ENCODE peak calls at places on chromosomes 12 and 14, in five cellular contexts. P, U, I, J and T are unnamed samples.

GRCh38 chr14:103401223-103402214 is 16.3 kb downstream of the MARK3 start:
- DNase-seq in J (no peak), I (peak), U (no peak), P (peak), T (no peak)

GRCh38 chr12:19938031-19938430 is 430.3 kb upstream of the PDE3A start:
- DNase-seq in J (no peak), P (no peak), I (no peak), U (no peak), T (no peak)

GRCh38 chr12:51482808-51483532 is 58.3 kb downstream of the SLC4A8 start:
- DNase-seq in U (no peak), J (no peak), I (no peak), P (no peak), T (no peak)

GRCh38 chr12:14394317-14395058 is 29.0 kb downstream of the ATF7IP start:
- DNase-seq in U (peak), J (peak), I (peak), P (peak), T (no peak)

GRCh38 chr12:19528750-19529149 is 89.5 kb downstream of the AEBP2 start:
- DNase-seq in I (no peak), J (no peak), P (no peak), U (no peak), T (no peak)

GRCh38 chr14:69901113-69901951 is 22.1 kb downstream of the SMOC1 start:
- DNase-seq in I (peak), U (no peak), P (no peak), J (no peak), T (no peak)

GRCh38 chr14:76856769-76857168 is 30.6 kb downstream of the LRRC74A start:
- DNase-seq in J (no peak), I (no peak), U (no peak), P (no peak), T (no peak)

GRCh38 chr12:130633771-130634170 is 82.3 kb downstream of the RIMBP2 start:
- DNase-seq in P (no peak), I (peak), U (peak), J (no peak), T (no peak)

GRCh38 chr14:45868377-45868776 is 615.4 kb upstream of the MIS18BP1 start:
- DNase-seq in J (peak), I (peak), P (no peak), U (no peak), T (no peak)

GRCh38 chr12:11765817-11766794 is 116.6 kb downstream of the ETV6 start:
- DNase-seq in U (no peak), J (peak), P (peak), I (no peak), T (no peak)

GRCh38 chr12:53236443-53237111 is 4.6 kb upstream of the RARG start:
- DNase-seq in J (no peak), P (no peak), U (no peak), I (no peak), T (no peak)

GRCh38 chr14:35444104-35444503 is 39.6 kb upstream of the NFKBIA start:
- DNase-seq in J (no peak), P (no peak), U (no peak), I (no peak), T (no peak)

GRCh38 chr12:80230068-80230467 is 130.7 kb downstream of the OTOGL start:
- DNase-seq in I (no peak), U (no peak), J (no peak), P (no peak), T (no peak)

GRCh38 chr12:64796205-64796845 is 28.1 kb upstream of the TBC1D30 start:
- DNase-seq in P (peak), U (peak), I (peak), J (peak), T (peak)

GRCh38 chr14:68667313-68667791 is 125.5 kb downstream of the ZFP36L1 start:
- DNase-seq in I (no peak), U (no peak), J (no peak), P (no peak), T (no peak)

GRCh38 chr12:2284321-2284813 is 231.6 kb downstream of the CACNA1C start:
- DNase-seq in U (no peak), P (no peak), J (no peak), I (no peak), T (no peak)

GRCh38 chr12:131918311-131919050 is 10.6 kb upstream of the PUS1 start:
- DNase-seq in J (no peak), P (no peak), U (peak), I (no peak), T (no peak)

GRCh38 chr12:123388218-123388947 is 4.5 kb downstream of the KMT5A start:
- DNase-seq in P (no peak), U (peak), I (peak), J (peak), T (no peak)

GRCh38 chr12:23895792-23896218 is 53.7 kb downstream of the SOX5 start:
- DNase-seq in J (no peak), U (no peak), I (peak), P (no peak), T (no peak)

GRCh38 chr12:20188930-20189653 is 179.2 kb upstream of the PDE3A start:
- DNase-seq in U (no peak), P (no peak), J (no peak), I (no peak), T (no peak)

GRCh38 chr12:101564912-101565311 is 29.9 kb upstream of the MYBPC1 start:
- DNase-seq in P (no peak), U (no peak), I (no peak), J (no peak), T (no peak)

GRCh38 chr12:65656904-65657351 is 167.4 kb upstream of the HMGA2 start:
- DNase-seq in U (no peak), J (no peak), P (peak), I (peak), T (peak)

GRCh38 chr12:12167847-12168246 is 97.1 kb downstream of the BCL2L14 start:
- DNase-seq in U (no peak), P (no peak), I (no peak), J (no peak), T (no peak)

GRCh38 chr12:96034631-96035282 is 630 bp downstream of the LTA4H start:
- DNase-seq in J (no peak), P (no peak), I (peak), U (peak), T (no peak)

GRCh38 chr14:75088566-75089373 is 19.3 kb downstream of the ZC2HC1C start:
- DNase-seq in U (peak), P (peak), I (peak), J (peak), T (no peak)

GRCh38 chr12:83346333-83346732 is 659.6 kb downstream of the TMTC2 start:
- DNase-seq in J (no peak), U (no peak), I (no peak), P (no peak), T (no peak)

GRCh38 chr12:104547239-104547638 is 90.5 kb downstream of the CHST11 start:
- DNase-seq in J (no peak), P (no peak), U (no peak), I (peak), T (no peak)

GRCh38 chr12:51590347-51591019 is 550 bp upstream of the SCN8A start:
- DNase-seq in I (peak), P (peak), J (peak), U (peak), T (peak)

GRCh38 chr14:22570132-22570949 is 18.7 kb downstream of the DAD1 start:
- DNase-seq in U (peak), P (no peak), J (peak), I (peak), T (peak)
- TF ChIP-seq CTCF in U (peak), P (peak), J (peak), I (peak), T (peak)

DNA sequence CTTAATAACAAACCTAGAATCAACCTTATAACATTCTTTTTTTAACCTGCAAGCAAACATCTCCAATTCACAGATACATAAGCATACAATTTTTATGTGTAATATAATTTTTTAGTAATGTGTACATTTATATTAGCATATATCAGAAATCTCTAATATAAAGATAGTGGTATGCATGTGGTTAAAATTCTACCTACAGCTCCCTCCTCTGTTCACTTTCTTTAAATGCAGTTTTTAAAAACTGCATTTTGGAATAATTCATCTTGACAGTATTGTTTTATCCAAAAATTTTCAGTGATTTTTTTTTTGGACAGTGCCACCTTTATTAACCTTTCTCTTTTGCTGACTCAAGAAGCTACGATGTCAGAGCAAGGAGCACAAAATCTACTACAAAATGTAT is 13.2 kb upstream of the RXYLT1 start:
- DNase-seq in I (no peak), J (no peak), U (no peak), P (no peak), T (no peak)
- TF ChIP-seq CTCF in I (no peak), J (peak), U (no peak), P (no peak), T (peak)

GRCh38 chr14:37638599-37638998 is 43.2 kb downstream of the TTC6 start:
- DNase-seq in P (no peak), J (no peak), I (no peak), U (no peak), T (no peak)
- TF ChIP-seq CTCF in P (no peak), J (no peak), I (no peak), U (no peak), T (no peak)

GRCh38 chr14:100902295-100902694 is 1.2 kb downstream of the RTL1 start:
- DNase-seq in U (no peak), I (no peak), J (peak), P (no peak), T (no peak)
- TF ChIP-seq CTCF in U (no peak), I (no peak), J (no peak), P (peak), T (no peak)

GRCh38 chr14:44662250-44662891 is 155.3 kb upstream of the FSCB start:
- DNase-seq in U (no peak), P (no peak), J (no peak), I (no peak), T (no peak)

GRCh38 chr14:44652640-44653039 is 145.6 kb upstream of the FSCB start:
- DNase-seq in I (no peak), P (no peak), U (no peak), J (no peak), T (no peak)

GRCh38 chr14:44657153-44657552 is 150.1 kb upstream of the FSCB start:
- DNase-seq in J (no peak), I (no peak), P (no peak), U (no peak), T (no peak)

GRCh38 chr14:44658389-44658696 is 151.3 kb upstream of the FSCB start:
- DNase-seq in J (no peak), P (no peak), U (no peak), I (no peak), T (no peak)

GRCh38 chr14:44657688-44658388 is 150.8 kb upstream of the FSCB start:
- DNase-seq in I (peak), J (no peak), P (no peak), U (no peak), T (no peak)
- TF ChIP-seq CTCF in I (peak), J (peak), P (peak), U (peak), T (peak)

GRCh38 chr12:110908377-110909136 is 11.8 kb downstream of the MYL2 start:
- DNase-seq in I (peak), P (no peak), J (no peak), U (no peak), T (no peak)

GRCh38 chr12:110907583-110907982 is 12.8 kb downstream of the MYL2 start:
- DNase-seq in I (no peak), J (no peak), U (no peak), P (no peak), T (no peak)

GRCh38 chr12:110906985-110907384 is 13.4 kb downstream of the MYL2 start:
- DNase-seq in P (no peak), J (no peak), I (peak), U (no peak), T (no peak)

GRCh38 chr12:110906516-110906915 is 13.9 kb downstream of the MYL2 start:
- DNase-seq in J (no peak), U (no peak), P (no peak), I (no peak), T (no peak)

GRCh38 chr12:110906088-110906487 is 14.3 kb downstream of the MYL2 start:
- DNase-seq in U (no peak), P (no peak), J (no peak), I (no peak), T (no peak)
- TF ChIP-seq CTCF in U (no peak), P (no peak), J (peak), I (no peak), T (no peak)

DNA sequence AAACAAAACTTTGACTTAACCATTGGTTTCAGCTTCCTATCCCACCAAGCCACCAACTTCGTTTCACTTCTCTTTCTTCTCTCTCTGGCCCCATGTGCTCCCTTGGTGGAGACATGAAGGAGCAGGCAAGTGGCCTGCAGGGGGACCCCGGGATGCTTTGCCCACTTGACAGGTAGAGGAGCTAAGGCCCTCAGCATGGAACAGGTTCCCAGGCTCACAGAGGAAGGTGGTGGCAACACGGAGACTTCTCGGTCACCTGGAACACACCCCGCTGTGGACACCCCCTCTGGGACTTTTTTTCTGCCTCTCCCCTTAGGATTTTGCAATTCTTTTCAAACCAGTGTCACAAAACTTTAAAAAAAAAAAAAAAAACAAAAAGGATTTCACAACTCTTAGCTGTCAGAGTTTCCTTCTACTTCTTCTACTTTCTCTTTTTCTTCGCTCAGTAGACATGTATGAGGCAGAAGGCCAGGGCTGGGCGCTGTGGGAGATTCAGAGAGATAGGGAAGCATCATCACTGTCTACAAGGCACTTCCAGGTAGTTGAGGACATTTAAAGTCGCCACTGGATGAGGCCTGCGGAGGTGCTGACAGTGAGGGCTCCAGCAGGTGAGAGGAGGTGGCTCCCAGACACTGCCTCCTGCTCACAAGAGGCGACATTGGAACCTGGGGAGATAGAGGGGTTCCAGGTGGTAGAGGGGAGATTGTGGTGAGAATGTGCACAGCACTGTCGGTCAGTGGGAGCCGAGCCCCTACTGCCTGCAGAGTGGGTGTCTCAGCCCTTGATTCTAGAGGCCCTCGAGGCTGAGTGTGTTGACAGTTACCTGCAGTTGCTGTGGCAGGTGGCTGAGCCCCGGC is 119.6 kb downstream of the GCH1 start:
- DNase-seq in I (no peak), P (no peak), U (no peak), J (peak), T (no peak)
- TF ChIP-seq CTCF in I (no peak), P (peak), U (no peak), J (peak), T (no peak)

DNA sequence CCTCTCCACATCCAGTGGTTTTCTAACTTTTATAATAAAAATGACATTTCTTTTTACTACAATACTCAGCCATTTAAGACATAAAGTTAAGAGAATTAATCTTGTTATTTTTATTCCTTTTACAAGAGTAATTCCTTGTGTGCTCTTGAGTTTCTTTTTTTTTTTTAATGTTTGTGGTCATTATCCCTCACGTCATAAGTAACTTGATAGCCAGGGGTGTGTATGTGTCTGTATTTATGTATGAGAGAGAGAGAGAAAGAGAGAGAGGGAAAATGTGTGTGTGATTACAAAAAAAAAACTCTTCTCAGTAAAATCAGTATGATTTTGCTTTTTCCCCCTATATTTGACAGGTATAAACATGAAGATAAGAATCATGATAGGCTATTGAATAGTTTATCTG is 35.1 kb downstream of the RERGL start:
- DNase-seq in J (no peak), I (no peak), U (no peak), P (no peak), T (no peak)
- TF ChIP-seq CTCF in J (no peak), I (no peak), U (no peak), P (no peak), T (no peak)